ENCODE peak calls at places on chromosomes 13 and 19, in seven cellular contexts. A is astrocyte, J is mammary epithelial cell, T is mesendoderm, P is endothelial cell of umbilical vein, N is neural progenitor cell, D is hepatocyte. K is an unnamed sample.

GRCh38 chr13:39401756-39402155 is 201.2 kb downstream of the LHFPL6 start:
- DNase-seq in A (peak; percentile 39), J (no peak), T (no peak), P (no peak), N (no peak), D (no peak), K (no peak)

GRCh38 chr19:9711815-9712214 is 36.9 kb upstream of the ZNF562 start:
- DNase-seq in A (no peak), J (no peak), T (no peak), P (no peak), N (no peak), D (no peak), K (no peak)

GRCh38 chr19:31300406-31300805 is 48.8 kb downstream of the TSHZ3 start:
- DNase-seq in A (no peak), J (no peak), T (no peak), P (no peak), N (no peak), D (no peak), K (no peak)

GRCh38 chr13:67878376-67878775 is 648.2 kb upstream of the PCDH9 start:
- DNase-seq in A (no peak), J (no peak), T (no peak), P (no peak), N (no peak), D (no peak), K (no peak)

GRCh38 chr19:45403272-45403671 is 1.6 kb downstream of the PPP1R13L start:
- DNase-seq in A (no peak), J (no peak), T (no peak), P (no peak), N (no peak), D (no peak), K (no peak)

GRCh38 chr19:33390120-33390907 is 16.8 kb downstream of the CEBPG start:
- DNase-seq in A (peak; percentile 14), J (no peak), T (no peak), P (peak; percentile 56), N (no peak), D (no peak), K (no peak)

GRCh38 chr13:98401936-98402335 is 175.0 kb downstream of the STK24 start:
- DNase-seq in A (no peak), J (no peak), T (no peak), P (no peak), N (no peak), D (no peak), K (no peak)

GRCh38 chr13:19597523-19597922 is 35.9 kb upstream of the MPHOSPH8 start:
- DNase-seq in A (peak; percentile 65), J (peak; percentile 83), T (no peak), P (no peak), N (no peak), D (no peak), K (peak; percentile 94)

GRCh38 chr19:8988204-8988603 is 22.0 kb downstream of the MUC16 start:
- DNase-seq in A (no peak), J (no peak), T (peak; percentile 23), P (no peak), N (peak; percentile 15), D (no peak), K (peak; percentile 85)

GRCh38 chr13:35225582-35225981 is 250.9 kb downstream of the MAB21L1 start:
- DNase-seq in A (no peak), J (no peak), T (peak; percentile 59), P (no peak), N (peak; percentile 24), D (no peak), K (no peak)

GRCh38 chr13:48093588-48093987 is 1.3 kb downstream of the MED4 start:
- DNase-seq in A (no peak), J (no peak), T (no peak), P (no peak), N (no peak), D (no peak), K (no peak)

GRCh38 chr19:21947775-21948174 is 63.0 kb downstream of the ZNF208 start:
- DNase-seq in A (peak; percentile 0), J (no peak), T (peak; percentile 23), P (no peak), N (no peak), D (no peak), K (no peak)

GRCh38 chr13:62702502-62702901 is 1286.9 kb upstream of the PCDH20 start:
- DNase-seq in A (no peak), J (no peak), T (no peak), P (no peak), N (no peak), D (no peak), K (no peak)

GRCh38 chr13:20197361-20197834 is 4.7 kb upstream of the GJB2 start:
- DNase-seq in A (peak; percentile 36), J (peak; percentile 67), T (peak; percentile 37), P (peak; percentile 54), N (peak; percentile 65), D (peak; percentile 39), K (peak; percentile 83)

GRCh38 chr13:50386527-50387123 is 371.4 kb downstream of the KCNRG start:
- DNase-seq in A (peak; percentile 61), J (no peak), T (peak; percentile 22), P (peak; percentile 71), N (peak; percentile 56), D (peak; percentile 34), K (peak; percentile 12)

GRCh38 chr13:98691360-98691759 is 61.1 kb downstream of the SLC15A1 start:
- DNase-seq in A (no peak), J (peak; percentile 35), T (no peak), P (no peak), N (no peak), D (no peak), K (no peak)

GRCh38 chr13:42215578-42216421 is 56.2 kb upstream of the AKAP11 start:
- DNase-seq in A (peak; percentile 23), J (peak; percentile 16), T (peak; percentile 57), P (peak; percentile 48), N (peak; percentile 58), D (peak; percentile 55), K (peak; percentile 53)

GRCh38 chr19:45171211-45171623 is 6.8 kb downstream of the TRAPPC6A start:
- DNase-seq in A (no peak), J (no peak), T (no peak), P (peak; percentile 72), N (no peak), D (peak; percentile 3), K (no peak)

GRCh38 chr13:76210262-76210661 is 574.1 kb downstream of the LMO7 start:
- DNase-seq in A (peak; percentile 33), J (peak; percentile 4), T (no peak), P (no peak), N (no peak), D (no peak), K (peak; percentile 29)

GRCh38 chr19:57949702-57950101 is 2.2 kb upstream of the ZNF256 start:
- DNase-seq in A (no peak), J (no peak), T (no peak), P (no peak), N (no peak), D (no peak), K (no peak)

GRCh38 chr13:71935166-71935840 is 68.3 kb upstream of the DACH1 start:
- DNase-seq in A (peak; percentile 34), J (peak; percentile 78), T (peak; percentile 44), P (no peak), N (no peak), D (no peak), K (no peak)

GRCh38 chr13:107819071-107819470 is 396.3 kb downstream of the LIG4 start:
- DNase-seq in A (peak; percentile 11), J (no peak), T (no peak), P (no peak), N (no peak), D (no peak), K (peak; percentile 82)

GRCh38 chr19:42051166-42052115 is 18.6 kb downstream of the GRIK5 start:
- DNase-seq in A (no peak), J (peak; percentile 99), T (no peak), P (no peak), N (no peak), D (peak; percentile 40), K (peak; percentile 91)

GRCh38 chr19:3389876-3390361 is 23.5 kb downstream of the NFIC start:
- DNase-seq in A (no peak), J (no peak), T (peak; percentile 37), P (no peak), N (peak; percentile 73), D (no peak), K (no peak)

GRCh38 chr19:4722671-4723464 is 774 bp downstream of the DPP9 start:
- DNase-seq in A (peak; percentile 58), J (peak; percentile 50), T (peak; percentile 13), P (peak; percentile 30), N (peak; percentile 10), D (peak; percentile 31), K (peak; percentile 42)

DNA sequence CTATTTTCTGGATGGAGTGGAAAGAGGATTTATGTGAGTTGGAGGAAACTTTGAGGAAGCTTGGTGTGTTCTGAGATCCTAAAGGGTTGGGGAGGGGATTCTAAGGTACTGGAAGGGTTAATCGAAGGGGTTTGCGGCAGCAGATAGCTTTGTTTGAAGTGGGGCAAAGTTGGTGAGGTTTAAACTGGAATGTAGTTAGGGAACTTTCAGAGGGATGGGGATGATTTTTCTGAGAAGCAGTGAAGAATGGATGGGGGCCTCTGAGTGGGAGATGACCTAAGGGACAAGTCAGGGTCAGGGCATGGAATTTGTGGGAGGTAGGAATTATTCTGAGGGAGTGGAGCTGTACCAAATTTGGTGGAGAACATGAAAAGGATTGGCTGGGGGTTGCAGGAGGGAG is 3.9 kb downstream of the SAE1 start:
- DNase-seq in A (no peak), J (no peak), T (no peak), P (no peak), N (no peak), D (no peak), K (no peak)
- H3K27ac ChIP-seq in A (no peak overlapping the region), J (no peak overlapping the region), T (no peak overlapping the region), P (peak overlapping the region; percentile 27), N (no peak overlapping the region), D (no peak overlapping the region), K (no peak overlapping the region)

GRCh38 chr13:31896427-31896826 is 135.1 kb upstream of the FRY start:
- DNase-seq in A (peak; percentile 70), J (peak; percentile 19), T (peak; percentile 13), P (no peak), N (peak; percentile 8), D (no peak), K (no peak)
- H3K4me2 ChIP-seq in A (peak overlapping the region; percentile 2), J (no peak overlapping the region), T (no peak overlapping the region), P (no peak overlapping the region), N (no peak overlapping the region), D (no peak overlapping the region), K (no peak overlapping the region)

GRCh38 chr19:56603829-56604228 is 8.7 kb downstream of the ZNF71 start:
- DNase-seq in A (peak; percentile 33), J (peak; percentile 29), T (no peak), P (no peak), N (no peak), D (no peak), K (no peak)
- H3K4me3 ChIP-seq in A (no peak overlapping the region), J (no peak overlapping the region), T (no peak overlapping the region), P (no peak overlapping the region), N (no peak overlapping the region), D (no peak overlapping the region), K (no peak overlapping the region)

DNA sequence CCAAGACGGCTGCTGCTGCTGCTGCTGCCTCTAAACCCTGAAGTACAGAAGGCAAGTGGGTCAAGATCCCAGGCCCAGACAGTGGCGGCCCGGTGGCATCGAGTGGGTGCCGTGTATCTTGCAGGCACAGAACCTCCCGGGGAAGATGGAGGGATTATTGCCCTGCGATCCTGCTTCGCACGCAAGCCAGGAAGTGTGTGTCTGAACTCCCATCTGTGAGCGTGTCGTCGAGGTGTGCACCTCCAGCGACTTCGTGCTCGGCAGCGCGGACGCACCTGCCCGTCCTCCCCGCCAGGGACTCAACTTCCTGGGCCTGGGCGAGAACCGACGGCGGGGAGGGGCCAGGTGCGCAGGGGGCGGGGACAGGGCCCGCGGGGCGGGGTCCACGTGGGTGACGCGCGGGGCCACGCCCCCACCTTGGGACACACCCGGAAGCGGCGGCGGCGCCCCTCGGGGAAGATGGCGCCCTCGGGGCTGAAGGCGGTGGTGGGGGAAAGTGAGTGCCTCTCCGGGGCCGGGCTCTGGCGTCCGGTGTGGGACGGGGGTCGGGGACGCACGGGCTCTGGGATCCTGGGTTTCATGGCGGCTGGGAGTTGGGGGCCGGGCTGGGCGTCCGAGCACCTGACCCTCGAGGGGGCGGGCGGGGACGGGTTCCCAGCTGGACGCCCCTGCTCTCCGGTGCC is at the start of gene STXBP2:
- DNase-seq in A (no peak), J (peak; percentile 73), T (peak; percentile 89), P (peak; percentile 34), N (peak; percentile 89), D (peak; percentile 94), K (peak; percentile 89)
- H3K27ac ChIP-seq in A (no peak within 1 kb of the TSS), J (peak within 1 kb of the TSS; percentile 27), T (no peak within 1 kb of the TSS), P (peak within 1 kb of the TSS; percentile 58), N (no peak within 1 kb of the TSS), D (peak within 1 kb of the TSS; percentile 98), K (peak within 1 kb of the TSS; percentile 28)